ENCODE peak calls at places on chromosomes 4 and X, in ten cellular contexts. S, P, I, M, X, Y, N, Z, J and F are unnamed samples.

GRCh38 chrX:3712080-3712869 is 1.2 kb downstream of the PRKX start:
- DNase-seq in S (peak; percentile 30), P (peak; percentile 40), I (no peak), M (no peak), X (peak; percentile 76), Y (peak; percentile 9), N (peak; percentile 54), Z (peak; percentile 40), J (no peak), F (peak; percentile 4)

GRCh38 chr4:5435201-5435600 is 273.2 kb downstream of the EVC2 start:
- DNase-seq in S (no peak), P (no peak), I (no peak), M (no peak), X (no peak), Y (no peak), N (peak; percentile 71), Z (no peak), J (no peak), F (no peak)

GRCh38 chr4:183553601-183554345 is 48.9 kb downstream of the ING2 start:
- DNase-seq in S (no peak), P (no peak), I (no peak), M (no peak), X (no peak), Y (no peak), N (peak; percentile 33), Z (no peak), J (no peak), F (no peak)

GRCh38 chr4:167041524-167041923 is 192.8 kb downstream of the SPOCK3 start:
- DNase-seq in S (no peak), P (no peak), I (no peak), M (no peak), X (no peak), Y (no peak), N (no peak), Z (no peak), J (no peak), F (no peak)

GRCh38 chr4:119029847-119030535 is 105.6 kb upstream of the MYOZ2 start:
- DNase-seq in S (no peak), P (no peak), I (no peak), M (no peak), X (no peak), Y (no peak), N (no peak), Z (no peak), J (no peak), F (no peak)

GRCh38 chr4:147104768-147105167 is 159.1 kb upstream of the TTC29 start:
- DNase-seq in S (no peak), P (no peak), I (no peak), M (no peak), X (no peak), Y (no peak), N (no peak), Z (no peak), J (no peak), F (no peak)

GRCh38 chr4:79623125-79623905 is 215.3 kb upstream of the GK2 start:
- DNase-seq in S (no peak), P (no peak), I (no peak), M (no peak), X (no peak), Y (no peak), N (no peak), Z (no peak), J (no peak), F (no peak)

GRCh38 chr4:150402968-150403367 is 179.0 kb upstream of the MAB21L2 start:
- DNase-seq in S (peak; percentile 3), P (peak; percentile 31), I (no peak), M (no peak), X (no peak), Y (no peak), N (peak; percentile 49), Z (no peak), J (peak; percentile 42), F (no peak)

GRCh38 chr4:112234952-112235609 is 3.5 kb downstream of the AP1AR start:
- DNase-seq in S (peak; percentile 72), P (peak; percentile 83), I (no peak), M (peak; percentile 47), X (peak; percentile 90), Y (peak; percentile 46), N (peak; percentile 82), Z (peak; percentile 94), J (no peak), F (peak; percentile 57)

GRCh38 chrX:10620121-10620699 is at the start of gene MID1:
- DNase-seq in S (no peak), P (peak; percentile 85), I (no peak), M (no peak), X (no peak), Y (peak; percentile 46), N (peak; percentile 90), Z (peak; percentile 78), J (peak; percentile 64), F (peak; percentile 65)

GRCh38 chr4:97867557-97868091 is 275.7 kb downstream of the STPG2 start:
- DNase-seq in S (no peak), P (no peak), I (peak; percentile 56), M (no peak), X (no peak), Y (no peak), N (no peak), Z (no peak), J (no peak), F (no peak)

GRCh38 chr4:58808817-58809216 is 1698.6 kb upstream of the IGFBP7 start:
- DNase-seq in S (no peak), P (no peak), I (no peak), M (no peak), X (no peak), Y (no peak), N (no peak), Z (no peak), J (no peak), F (no peak)

GRCh38 chr4:47002593-47002992 is 9.2 kb upstream of the GABRA4 start:
- DNase-seq in S (no peak), P (peak; percentile 29), I (no peak), M (no peak), X (peak; percentile 79), Y (no peak), N (no peak), Z (peak; percentile 3), J (no peak), F (no peak)

GRCh38 chr4:15368906-15369305 is 58.9 kb upstream of the C1QTNF7 start:
- DNase-seq in S (peak; percentile 51), P (peak; percentile 72), I (no peak), M (no peak), X (peak; percentile 52), Y (no peak), N (no peak), Z (peak; percentile 70), J (no peak), F (no peak)

GRCh38 chr4:54626113-54626512 is 31.6 kb upstream of the KIT start:
- DNase-seq in S (no peak), P (no peak), I (no peak), M (no peak), X (no peak), Y (no peak), N (no peak), Z (no peak), J (no peak), F (no peak)

GRCh38 chr4:127936974-127937373 is 28.0 kb downstream of the MFSD8 start:
- DNase-seq in S (no peak), P (peak; percentile 56), I (no peak), M (no peak), X (peak; percentile 53), Y (no peak), N (no peak), Z (peak; percentile 14), J (no peak), F (no peak)

GRCh38 chrX:73214366-73215094 is at the start of gene NAP1L2:
- DNase-seq in S (peak; percentile 3), P (peak; percentile 54), I (peak; percentile 50), M (peak; percentile 15), X (peak; percentile 34), Y (peak; percentile 25), N (peak; percentile 71), Z (peak; percentile 16), J (peak; percentile 12), F (peak; percentile 32)

GRCh38 chrX:107374831-107375230 is 74.6 kb upstream of the FRMPD3 start:
- DNase-seq in S (no peak), P (no peak), I (no peak), M (no peak), X (no peak), Y (no peak), N (no peak), Z (no peak), J (no peak), F (no peak)

GRCh38 chrX:111506826-111507225 is 4.6 kb upstream of the SERTM2 start:
- DNase-seq in S (no peak), P (peak; percentile 28), I (no peak), M (no peak), X (no peak), Y (no peak), N (no peak), Z (no peak), J (no peak), F (no peak)

GRCh38 chr4:169484485-169484884 is 127.9 kb downstream of the NEK1 start:
- DNase-seq in S (no peak), P (peak; percentile 8), I (peak; percentile 13), M (no peak), X (peak; percentile 15), Y (no peak), N (no peak), Z (peak; percentile 3), J (no peak), F (no peak)
- TF ChIP-seq CTCF in S (no peak), P (peak; percentile 43), I (no peak), M (no peak), X (peak; percentile 32), Y (peak; percentile 18), N (peak; percentile 40), Z (no peak), J (no peak), F (no peak)

GRCh38 chr4:113745724-113746123 is 15.8 kb downstream of the CAMK2D start:
- DNase-seq in S (no peak), P (no peak), I (no peak), M (no peak), X (no peak), Y (no peak), N (no peak), Z (no peak), J (no peak), F (no peak)
- TF ChIP-seq CTCF in S (no peak), P (no peak), I (no peak), M (no peak), X (no peak), Y (no peak), N (no peak), Z (no peak), J (no peak), F (no peak)

DNA sequence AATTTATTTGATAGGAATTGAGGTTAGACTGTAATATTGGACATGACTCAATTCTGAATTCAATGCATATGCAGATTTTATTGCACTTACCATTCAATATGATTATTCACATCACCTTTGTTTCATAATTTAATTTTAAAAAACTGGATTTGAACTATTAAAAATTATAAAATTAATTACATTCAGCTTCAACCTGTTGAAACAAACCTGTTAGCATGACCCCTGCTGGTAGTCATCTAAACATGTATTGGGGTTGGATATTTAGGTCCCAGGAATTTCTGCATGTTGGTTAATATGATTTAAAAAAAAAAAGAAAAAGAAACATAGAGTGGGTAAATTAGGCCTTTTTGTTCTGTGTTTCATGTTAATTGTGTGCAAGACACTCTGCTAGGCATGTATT is 85.9 kb downstream of the ARSJ start:
- DNase-seq in S (no peak), P (no peak), I (no peak), M (no peak), X (no peak), Y (no peak), N (no peak), Z (peak; percentile 36), J (no peak), F (no peak)
- TF ChIP-seq CTCF in S (peak; percentile 25), P (peak; percentile 30), I (peak; percentile 40), M (peak; percentile 42), X (peak; percentile 30), Y (peak; percentile 51), N (peak; percentile 63), Z (peak; percentile 24), J (peak; percentile 44), F (peak; percentile 26)

GRCh38 chrX:19382500-19383145 is 38.9 kb downstream of the PDHA1 start:
- DNase-seq in S (peak; percentile 56), P (peak; percentile 8), I (no peak), M (peak; percentile 45), X (peak; percentile 77), Y (peak; percentile 61), N (peak; percentile 91), Z (peak; percentile 33), J (peak; percentile 38), F (peak; percentile 78)
- TF ChIP-seq CTCF in S (peak; percentile 56), P (peak; percentile 70), I (peak; percentile 73), M (peak; percentile 36), X (peak; percentile 64), Y (peak; percentile 60), N (peak; percentile 75), Z (peak; percentile 65), J (peak; percentile 52), F (no peak)